ENCODE peak calls at places on chromosome 2, in ten cellular contexts. T is PC-9, D is H1, C is Peyer's patch, Y is esophagus squamous epithelium, O is sigmoid colon, V is IMR-90, N is prostate gland, L is psoas muscle, Q is fibroblast of lung. R is an unnamed sample.

GRCh38 chr2:7530001-7530400 is 612.8 kb downstream of the RNF144A start:
- DNase-seq in T (no peak), D (no peak), C (no peak), Y (no peak), O (no peak), V (no peak), N (no peak), L (no peak), Q (no peak), R (no peak)

GRCh38 chr2:148989882-148990493 is 48.5 kb upstream of the LYPD6B start:
- DNase-seq in T (peak; percentile 36), D (no peak), C (no peak), Y (no peak), O (no peak), V (peak; percentile 80), N (peak; percentile 71), L (no peak), Q (peak; percentile 85), R (no peak)

GRCh38 chr2:12196495-12196894 is 450.1 kb downstream of the LPIN1 start:
- DNase-seq in T (no peak), D (no peak), C (no peak), Y (no peak), O (no peak), V (no peak), N (no peak), L (no peak), Q (peak; percentile 37), R (no peak)

GRCh38 chr2:43305537-43305936 is 79.1 kb upstream of the ZFP36L2 start:
- DNase-seq in T (no peak), D (no peak), C (no peak), Y (no peak), O (peak; percentile 86), V (no peak), N (no peak), L (peak; percentile 68), Q (peak; percentile 64), R (no peak)

GRCh38 chr2:216195565-216195978 is 86.4 kb downstream of the XRCC5 start:
- DNase-seq in T (no peak), D (no peak), C (no peak), Y (no peak), O (no peak), V (peak; percentile 94), N (no peak), L (no peak), Q (peak; percentile 90), R (no peak)

GRCh38 chr2:211114826-211115450 is 558.5 kb downstream of the CPS1 start:
- DNase-seq in T (no peak), D (no peak), C (no peak), Y (no peak), O (no peak), V (no peak), N (no peak), L (no peak), Q (peak; percentile 0), R (no peak)

GRCh38 chr2:11397046-11397445 is 52.6 kb upstream of the ROCK2 start:
- DNase-seq in T (no peak), D (no peak), C (no peak), Y (no peak), O (no peak), V (no peak), N (no peak), L (no peak), Q (no peak), R (no peak)

GRCh38 chr2:119223521-119224390 is at the start of gene STEAP3:
- DNase-seq in T (peak; percentile 94), D (peak; percentile 65), C (peak; percentile 85), Y (no peak), O (peak; percentile 81), V (peak; percentile 35), N (peak; percentile 62), L (peak; percentile 91), Q (peak; percentile 43), R (peak; percentile 77)

GRCh38 chr2:45650851-45651414 is 542 bp upstream of the PRKCE start:
- DNase-seq in T (peak; percentile 90), D (no peak), C (peak; percentile 93), Y (peak; percentile 91), O (peak; percentile 98), V (peak; percentile 98), N (peak; percentile 95), L (peak; percentile 95), Q (peak; percentile 98), R (peak; percentile 93)
- TF ChIP-seq CTCF in T (peak; percentile 34), D (no peak), C (peak; percentile 49), Y (peak; percentile 60), O (peak; percentile 56), V (peak; percentile 58), N (peak; percentile 22), L (peak; percentile 34), Q (peak; percentile 36), R (peak; percentile 32)

GRCh38 chr2:219553168-219553417 is 9.3 kb downstream of the TMEM198 start:
- DNase-seq in T (no peak), D (no peak), C (no peak), Y (no peak), O (no peak), V (no peak), N (no peak), L (no peak), Q (no peak), R (no peak)
- H3K4me3 ChIP-seq in T (peak overlapping the region; percentile 57), D (peak overlapping the region; percentile 58), C (peak overlapping the region; percentile 51), Y (peak overlapping the region; percentile 50), O (peak overlapping the region; percentile 64), V (peak overlapping the region; percentile 79), N (peak overlapping the region; percentile 50), L (peak overlapping the region; percentile 72), Q (no peak overlapping the region), R (no peak overlapping the region)

GRCh38 chr2:63878486-63878885 is 36.8 kb downstream of the UGP2 start:
- DNase-seq in T (no peak), D (no peak), C (no peak), Y (no peak), O (no peak), V (no peak), N (no peak), L (no peak), Q (no peak), R (no peak)
- H3K36me3 ChIP-seq in T (peaks cover 16% of the 10 kb centered on the region), D (peaks cover 76% of the 10 kb centered on the region), C (no peaks in the 10 kb centered on the region), Y (peaks cover 10% of the 10 kb centered on the region), O (no peaks in the 10 kb centered on the region), V (peaks cover 20% of the 10 kb centered on the region), N (no peaks in the 10 kb centered on the region), L (peaks cover 36% of the 10 kb centered on the region), Q (no peaks in the 10 kb centered on the region), R (no peaks in the 10 kb centered on the region)

DNA sequence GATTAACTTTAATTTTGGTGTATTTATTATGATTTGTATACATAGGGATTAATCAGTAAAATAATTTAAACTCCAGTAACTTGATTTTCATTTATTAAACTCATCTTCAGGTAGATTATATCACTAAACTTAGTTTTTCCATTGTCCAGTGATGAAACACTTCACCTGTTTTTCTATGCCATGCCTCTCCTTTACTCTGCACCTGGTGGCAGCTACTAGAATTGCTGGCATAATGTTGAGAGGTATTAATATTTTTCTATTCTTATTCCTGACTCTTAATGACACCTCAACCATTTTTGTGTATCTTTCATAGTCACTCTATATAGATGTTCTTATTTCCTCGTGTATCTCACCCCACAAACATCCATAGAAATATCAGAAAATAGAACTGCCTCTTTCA is 940.3 kb upstream of the CRIM1 start:
- DNase-seq in T (no peak), D (no peak), C (no peak), Y (no peak), O (no peak), V (no peak), N (no peak), L (no peak), Q (no peak), R (no peak)
- TF ChIP-seq CTCF in T (peak; percentile 53), D (no peak), C (no peak), Y (no peak), O (no peak), V (no peak), N (no peak), L (no peak), Q (peak; percentile 18), R (no peak)

DNA sequence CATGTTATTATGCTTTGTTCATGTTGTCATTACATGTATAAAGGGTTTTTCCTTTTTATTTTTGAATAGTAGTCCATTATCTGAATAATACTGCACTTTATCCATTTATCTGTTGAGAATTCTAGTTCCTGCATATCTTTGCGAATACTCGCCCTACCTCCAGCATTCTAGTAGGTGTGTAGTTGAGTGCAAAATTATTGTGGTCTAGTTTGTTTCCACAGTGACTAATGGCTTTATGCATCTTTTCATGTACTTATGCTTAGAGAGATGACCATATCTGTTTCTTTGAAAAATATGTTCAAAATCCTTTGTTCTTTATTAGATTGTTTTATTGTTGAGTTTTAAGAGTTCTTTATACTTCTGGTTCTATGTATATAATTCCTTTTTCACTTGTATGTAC is 48.8 kb downstream of the EIF5B start:
- DNase-seq in T (no peak), D (no peak), C (no peak), Y (no peak), O (no peak), V (peak; percentile 28), N (no peak), L (no peak), Q (no peak), R (no peak)
- H3K4me3 ChIP-seq in T (no peak overlapping the region), D (no peak overlapping the region), C (no peak overlapping the region), Y (no peak overlapping the region), O (no peak overlapping the region), V (no peak overlapping the region), N (no peak overlapping the region), L (no peak overlapping the region), Q (no peak overlapping the region), R (no peak overlapping the region)

DNA sequence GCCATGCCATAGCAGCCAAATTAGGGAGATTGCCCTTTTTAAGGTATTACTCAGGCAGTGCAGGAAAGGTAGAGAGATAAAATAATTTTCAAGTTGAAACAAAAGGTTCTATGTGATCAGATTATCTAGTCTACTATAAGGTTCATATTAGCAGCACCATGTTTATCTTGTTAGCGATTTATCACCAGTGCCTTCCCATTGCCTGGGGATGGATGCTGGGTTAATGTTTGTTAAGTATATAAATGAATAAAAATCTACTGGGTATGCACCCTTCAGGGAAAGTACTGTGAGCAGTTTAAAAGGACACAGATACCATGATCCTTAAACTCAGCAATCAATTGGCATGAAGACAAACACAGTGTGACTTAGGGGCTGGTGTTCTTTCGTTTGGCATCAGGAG is 512.6 kb upstream of the SLC8A1 start:
- DNase-seq in T (no peak), D (no peak), C (no peak), Y (no peak), O (no peak), V (no peak), N (no peak), L (no peak), Q (no peak), R (no peak)
- H3K36me3 ChIP-seq in T (no peaks in the 10 kb centered on the region), D (no peaks in the 10 kb centered on the region), C (no peaks in the 10 kb centered on the region), Y (no peaks in the 10 kb centered on the region), O (no peaks in the 10 kb centered on the region), V (no peaks in the 10 kb centered on the region), N (no peaks in the 10 kb centered on the region), L (no peaks in the 10 kb centered on the region), Q (no peaks in the 10 kb centered on the region), R (no peaks in the 10 kb centered on the region)